ENCODE peak calls at places on chromosomes 11 and 22, in five cellular contexts. G is RWPE1, N is DMS153, O is astrocyte of the spinal cord, M is NCI-H1105 treated with DMSO at 0.1 percent for 48 hours. Y is an unnamed sample.

GRCh38 chr11:120117991-120118390 is 19.9 kb downstream of the TRIM29 start:
- DNase-seq in G (no peak), N (no peak), O (no peak), M (no peak), Y (no peak)

GRCh38 chr11:57679396-57679795 is 11.5 kb downstream of the ZDHHC5 start:
- DNase-seq in G (peak), N (no peak), O (no peak), M (no peak), Y (no peak)

GRCh38 chr11:85481862-85482261 is 145.3 kb downstream of the DLG2 start:
- DNase-seq in G (no peak), N (no peak), O (no peak), M (no peak), Y (no peak)

GRCh38 chr22:45208993-45209838 is 31.5 kb downstream of the KIAA0930 start:
- DNase-seq in G (peak), N (no peak), O (peak), M (peak), Y (no peak)

GRCh38 chr22:18156878-18157713 is 7.1 kb downstream of the USP18 start:
- DNase-seq in G (peak), N (peak), O (peak), M (peak), Y (peak)

GRCh38 chr11:22244986-22245592 is 52.2 kb downstream of the ANO5 start:
- DNase-seq in G (peak), N (no peak), O (peak), M (peak), Y (no peak)

GRCh38 chr11:65720237-65720934 is at the start of gene RNASEH2C:
- DNase-seq in G (peak), N (peak), O (peak), M (peak), Y (peak)

GRCh38 chr11:121422675-121423074 is 29.4 kb upstream of the SORL1 start:
- DNase-seq in G (no peak), N (no peak), O (no peak), M (no peak), Y (no peak)

GRCh38 chr11:94897330-94897768 is 76.0 kb downstream of the CWC15 start:
- DNase-seq in G (peak), N (no peak), O (peak), M (peak), Y (peak)

GRCh38 chr11:16603890-16604783 is 134.3 kb upstream of the C11orf58 start:
- DNase-seq in G (no peak), N (peak), O (peak), M (no peak), Y (peak)

GRCh38 chr11:130872961-130873360 is 43.3 kb downstream of the SNX19 start:
- DNase-seq in G (peak), N (no peak), O (peak), M (no peak), Y (no peak)

GRCh38 chr11:66334605-66335442 is 1.4 kb downstream of the RIN1 start:
- DNase-seq in G (no peak), N (no peak), O (no peak), M (no peak), Y (no peak)

GRCh38 chr11:48107188-48107704 is 109.4 kb upstream of the OR4B1 start:
- DNase-seq in G (no peak), N (no peak), O (no peak), M (no peak), Y (no peak)

GRCh38 chr11:103773059-103773458 is 263.4 kb upstream of the DDI1 start:
- DNase-seq in G (no peak), N (no peak), O (peak), M (no peak), Y (no peak)

GRCh38 chr11:834371-835316 is 1.9 kb downstream of the CD151 start:
- DNase-seq in G (peak), N (no peak), O (peak), M (no peak), Y (no peak)

GRCh38 chr22:44229331-44229730 is 48.6 kb downstream of the PARVG start:
- DNase-seq in G (no peak), N (no peak), O (no peak), M (no peak), Y (no peak)

GRCh38 chr11:92782806-92783205 is 186.6 kb upstream of the MTNR1B start:
- DNase-seq in G (no peak), N (no peak), O (peak), M (no peak), Y (no peak)

GRCh38 chr11:116035972-116036371 is 531.8 kb upstream of the CADM1 start:
- DNase-seq in G (no peak), N (peak), O (no peak), M (peak), Y (peak)

GRCh38 chr11:46298699-46299424 is 21.4 kb downstream of the CREB3L1 start:
- DNase-seq in G (peak), N (no peak), O (peak), M (no peak), Y (no peak)

GRCh38 chr11:61911701-61912529 is 5.5 kb downstream of the RAB3IL1 start:
- DNase-seq in G (no peak), N (no peak), O (no peak), M (no peak), Y (no peak)

GRCh38 chr11:36746886-36747710 is 149.1 kb upstream of the RAG2 start:
- DNase-seq in G (peak), N (peak), O (peak), M (peak), Y (peak)

GRCh38 chr22:46122980-46123693 is 27.2 kb upstream of the PPARA start:
- DNase-seq in G (no peak), N (no peak), O (no peak), M (no peak), Y (no peak)

GRCh38 chr22:31250740-31251330 is 38.7 kb downstream of the LIMK2 start:
- DNase-seq in G (no peak), N (no peak), O (no peak), M (no peak), Y (no peak)

GRCh38 chr11:130103296-130103814 is 33.7 kb downstream of the APLP2 start:
- DNase-seq in G (peak), N (no peak), O (peak), M (no peak), Y (no peak)

GRCh38 chr11:33829430-33830141 is 55.3 kb upstream of the FBXO3 start:
- DNase-seq in G (peak), N (no peak), O (peak), M (peak), Y (no peak)

GRCh38 chr11:130722401-130722800 is 193.9 kb downstream of the SNX19 start:
- DNase-seq in G (no peak), N (no peak), O (no peak), M (no peak), Y (no peak)

GRCh38 chr22:24170189-24170588 is 11.1 kb upstream of the SUSD2 start:
- DNase-seq in G (no peak), N (no peak), O (no peak), M (no peak), Y (no peak)

GRCh38 chr22:28882545-28882877 is 861 bp upstream of the ZNRF3 start:
- DNase-seq in G (no peak), N (no peak), O (peak), M (no peak), Y (no peak)

GRCh38 chr22:37566903-37567798 is 6.9 kb downstream of the CDC42EP1 start:
- DNase-seq in G (no peak), N (peak), O (peak), M (peak), Y (peak)

GRCh38 chr11:61826930-61827572 is 1.0 kb upstream of the FADS2 start:
- DNase-seq in G (no peak), N (no peak), O (no peak), M (peak), Y (no peak)

GRCh38 chr22:43957871-43958270 is 2.6 kb downstream of the SAMM50 start:
- DNase-seq in G (no peak), N (no peak), O (no peak), M (no peak), Y (no peak)

GRCh38 chr11:129798212-129798611 is 17.4 kb upstream of the TMEM45B start:
- DNase-seq in G (no peak), N (no peak), O (no peak), M (no peak), Y (no peak)

GRCh38 chr11:7536102-7536501 is 22.3 kb downstream of the PPFIBP2 start:
- DNase-seq in G (no peak), N (no peak), O (no peak), M (no peak), Y (no peak)

GRCh38 chr22:24525416-24526037 is 29.4 kb downstream of the GUCD1 start:
- DNase-seq in G (peak), N (peak), O (peak), M (peak), Y (peak)

GRCh38 chr11:47524200-47524874 is 28.6 kb downstream of the CELF1 start:
- DNase-seq in G (peak), N (no peak), O (peak), M (no peak), Y (no peak)

GRCh38 chr22:33747576-33748180 is 172.6 kb downstream of the LARGE1 start:
- DNase-seq in G (no peak), N (peak), O (no peak), M (peak), Y (peak)

GRCh38 chr11:119635041-119635745 is 93.8 kb downstream of the NECTIN1 start:
- DNase-seq in G (no peak), N (no peak), O (no peak), M (no peak), Y (no peak)

GRCh38 chr22:36467042-36467810 is 14.2 kb downstream of the TXN2 start:
- DNase-seq in G (no peak), N (no peak), O (peak), M (peak), Y (no peak)